ENCODE peak calls at places on chromosomes 16 and 17, in seven cellular contexts. N is endothelial cell; W is AG08396; G is midbrain; F is vagina; Z is tibial nerve; M is stimulated activated CD4-positive, alpha-beta T cell treated with anti-CD3 and anti-CD28 coated beads, Interleukin-15, amount 100 ng/mL, for 1 hour. E is an unnamed sample.

GRCh38 chr16:68399456-68399855 is 48.9 kb downstream of the SMPD3 start:
- DNase-seq in N (no peak), W (no peak), G (no peak), F (no peak), Z (no peak), M (no peak), E (no peak)

GRCh38 chr16:11517926-11518325 is 68.8 kb downstream of the LITAF start:
- DNase-seq in N (no peak), W (no peak), G (no peak), F (no peak), Z (no peak), M (no peak), E (no peak)

GRCh38 chr17:8598913-8599312 is 31.6 kb downstream of the MYH10 start:
- DNase-seq in N (no peak), W (no peak), G (no peak), F (no peak), Z (no peak), M (no peak), E (no peak)

GRCh38 chr16:1630450-1631213 is 18.5 kb downstream of the CRAMP1 start:
- DNase-seq in N (no peak), W (no peak), G (no peak), F (no peak), Z (no peak), M (no peak), E (no peak)

GRCh38 chr17:42163113-42163512 is 8.3 kb upstream of the RAB5C start:
- DNase-seq in N (peak; percentile 67), W (no peak), G (no peak), F (no peak), Z (no peak), M (peak; percentile 25), E (no peak)

GRCh38 chr16:19589771-19590302 is 34.3 kb downstream of the VPS35L start:
- DNase-seq in N (peak; percentile 32), W (peak; percentile 33), G (no peak), F (no peak), Z (no peak), M (no peak), E (no peak)

GRCh38 chr17:34756670-34757021 is 177.3 kb downstream of the TMEM132E start:
- DNase-seq in N (no peak), W (no peak), G (no peak), F (no peak), Z (no peak), M (no peak), E (no peak)

GRCh38 chr16:48311242-48311641 is 63.9 kb upstream of the ABCC11 start:
- DNase-seq in N (no peak), W (no peak), G (no peak), F (no peak), Z (no peak), M (no peak), E (no peak)

GRCh38 chr17:78873519-78874340 is 29.3 kb downstream of the CEP295NL start:
- DNase-seq in N (no peak), W (no peak), G (peak; percentile 63), F (no peak), Z (no peak), M (no peak), E (no peak)

GRCh38 chr17:49707246-49707607 is 537 bp downstream of the SLC35B1 start:
- DNase-seq in N (no peak), W (no peak), G (no peak), F (no peak), Z (no peak), M (no peak), E (no peak)

GRCh38 chr16:77850637-77851330 is 62.4 kb downstream of the VAT1L start:
- DNase-seq in N (no peak), W (no peak), G (no peak), F (no peak), Z (no peak), M (no peak), E (peak; percentile 65)

GRCh38 chr16:16112450-16113053 is 110.7 kb downstream of the ABCC6 start:
- DNase-seq in N (no peak), W (no peak), G (no peak), F (no peak), Z (no peak), M (no peak), E (no peak)

GRCh38 chr17:38322156-38322779 is 21.5 kb downstream of the GPR179 start:
- DNase-seq in N (peak; percentile 51), W (peak; percentile 76), G (peak; percentile 16), F (no peak), Z (peak; percentile 67), M (peak; percentile 65), E (peak; percentile 65)

GRCh38 chr16:54402270-54402669 is 115.7 kb upstream of the IRX3 start:
- DNase-seq in N (no peak), W (peak; percentile 20), G (no peak), F (no peak), Z (no peak), M (no peak), E (no peak)

GRCh38 chr17:66567234-66568170 is 265.1 kb downstream of the PRKCA start:
- DNase-seq in N (peak; percentile 84), W (peak; percentile 79), G (peak; percentile 84), F (peak; percentile 64), Z (peak; percentile 90), M (peak; percentile 73), E (peak; percentile 33)

GRCh38 chr17:76217081-76217480 is 23.2 kb downstream of the RNF157 start:
- DNase-seq in N (no peak), W (no peak), G (no peak), F (no peak), Z (no peak), M (no peak), E (no peak)

GRCh38 chr17:44255915-44256314 is 12.0 kb downstream of the SLC4A1 start:
- DNase-seq in N (no peak), W (no peak), G (no peak), F (no peak), Z (no peak), M (no peak), E (no peak)

GRCh38 chr17:3732171-3732570 is 8.5 kb downstream of the HASPIN start:
- DNase-seq in N (no peak), W (no peak), G (no peak), F (no peak), Z (no peak), M (no peak), E (no peak)

GRCh38 chr17:17141860-17142552 is 64.1 kb downstream of the PLD6 start:
- DNase-seq in N (peak; percentile 78), W (peak; percentile 82), G (peak; percentile 79), F (no peak), Z (peak; percentile 34), M (peak; percentile 36), E (peak; percentile 85)

GRCh38 chr16:13950821-13951547 is 31.0 kb downstream of the ERCC4 start:
- DNase-seq in N (no peak), W (no peak), G (no peak), F (no peak), Z (no peak), M (no peak), E (no peak)

GRCh38 chr16:66309409-66309808 is 57.1 kb upstream of the CDH5 start:
- DNase-seq in N (no peak), W (no peak), G (no peak), F (no peak), Z (no peak), M (no peak), E (no peak)

GRCh38 chr16:75550211-75550662 is 5.8 kb downstream of the TMEM231 start:
- DNase-seq in N (peak; percentile 75), W (peak; percentile 49), G (peak; percentile 74), F (no peak), Z (peak; percentile 30), M (no peak), E (peak; percentile 83)

GRCh38 chr16:15033309-15033707 is 22.6 kb downstream of the NTAN1 start:
- DNase-seq in N (no peak), W (no peak), G (no peak), F (no peak), Z (no peak), M (no peak), E (no peak)

GRCh38 chr16:67302882-67303434 is 23.6 kb downstream of the KCTD19 start:
- DNase-seq in N (no peak), W (no peak), G (no peak), F (no peak), Z (no peak), M (no peak), E (no peak)

GRCh38 chr17:57256708-57257112 is 387 bp downstream of the MSI2 start:
- DNase-seq in N (no peak), W (no peak), G (no peak), F (no peak), Z (peak; percentile 24), M (peak; percentile 30), E (peak; percentile 32)

GRCh38 chr16:3774156-3774767 is 56.9 kb upstream of the TRAP1 start:
- DNase-seq in N (no peak), W (peak; percentile 46), G (no peak), F (no peak), Z (peak; percentile 43), M (no peak), E (no peak)

GRCh38 chr16:4990415-4990814 is 32.3 kb downstream of the SEC14L5 start:
- DNase-seq in N (no peak), W (no peak), G (no peak), F (no peak), Z (no peak), M (no peak), E (no peak)

GRCh38 chr16:85720319-85720637 is 30.6 kb downstream of the C16orf74 start:
- DNase-seq in N (no peak), W (no peak), G (no peak), F (no peak), Z (no peak), M (no peak), E (no peak)

GRCh38 chr17:72538921-72539352 is 418.1 kb downstream of the SOX9 start:
- DNase-seq in N (no peak), W (no peak), G (peak; percentile 64), F (no peak), Z (no peak), M (no peak), E (no peak)

GRCh38 chr17:17741346-17742023 is 60.2 kb downstream of the RAI1 start:
- DNase-seq in N (peak; percentile 47), W (peak; percentile 74), G (peak; percentile 92), F (no peak), Z (no peak), M (no peak), E (peak; percentile 78)

GRCh38 chr17:47099987-47100711 is 88.9 kb downstream of the CDC27 start:
- DNase-seq in N (peak; percentile 90), W (peak; percentile 83), G (peak; percentile 94), F (peak; percentile 92), Z (peak; percentile 98), M (peak; percentile 88), E (peak; percentile 84)

GRCh38 chr16:67392301-67393059 is 818 bp downstream of the TPPP3 start:
- DNase-seq in N (no peak), W (no peak), G (no peak), F (no peak), Z (no peak), M (no peak), E (no peak)

GRCh38 chr17:14471052-14471451 is 170.2 kb downstream of the HS3ST3B1 start:
- DNase-seq in N (no peak), W (peak; percentile 78), G (no peak), F (no peak), Z (no peak), M (no peak), E (no peak)

GRCh38 chr16:17372383-17372782 is 98.4 kb downstream of the XYLT1 start:
- DNase-seq in N (peak; percentile 11), W (no peak), G (no peak), F (no peak), Z (no peak), M (no peak), E (no peak)